ENCODE peak calls at places on chromosomes 6 and 20, in seven cellular contexts. One of them, this sample, is unnamed.

GRCh38 chr6:104705095-104705707 is 154.5 kb downstream of the HACE1 start:
- DNase-seq in GM12878: no peak
- DNase-seq in K562: peak
- DNase-seq in IMR-90: peak
- DNase-seq in endothelial cell of umbilical vein: peak
- DNase-seq in HepG2: no peak
- DNase-seq in H1: no peak
- DNase-seq in this sample: no peak

GRCh38 chr20:9498322-9498721 is 16.1 kb upstream of the LAMP5 start:
- DNase-seq in GM12878: no peak
- DNase-seq in K562: no peak
- DNase-seq in IMR-90: peak
- DNase-seq in endothelial cell of umbilical vein: no peak
- DNase-seq in HepG2: no peak
- DNase-seq in H1: no peak
- DNase-seq in this sample: no peak

GRCh38 chr6:53035549-53036213 is 29.5 kb upstream of the FBXO9 start:
- DNase-seq in GM12878: no peak
- DNase-seq in K562: no peak
- DNase-seq in IMR-90: peak
- DNase-seq in endothelial cell of umbilical vein: peak
- DNase-seq in HepG2: no peak
- DNase-seq in H1: no peak
- DNase-seq in this sample: no peak

GRCh38 chr6:46555129-46555528 is 63.9 kb upstream of the RCAN2 start:
- DNase-seq in GM12878: no peak
- DNase-seq in K562: no peak
- DNase-seq in IMR-90: no peak
- DNase-seq in endothelial cell of umbilical vein: no peak
- DNase-seq in HepG2: no peak
- DNase-seq in H1: no peak
- DNase-seq in this sample: no peak

GRCh38 chr6:141848029-141848890 is 284.5 kb upstream of the GJE1 start:
- DNase-seq in GM12878: no peak
- DNase-seq in K562: no peak
- DNase-seq in IMR-90: peak
- DNase-seq in endothelial cell of umbilical vein: no peak
- DNase-seq in HepG2: no peak
- DNase-seq in H1: no peak
- DNase-seq in this sample: no peak

GRCh38 chr6:162602759-162603158 is 124.8 kb downstream of the PRKN start:
- DNase-seq in GM12878: no peak
- DNase-seq in K562: no peak
- DNase-seq in IMR-90: no peak
- DNase-seq in endothelial cell of umbilical vein: no peak
- DNase-seq in HepG2: no peak
- DNase-seq in H1: no peak
- DNase-seq in this sample: no peak

GRCh38 chr20:62352402-62353288 is 14.5 kb downstream of the LAMA5 start:
- DNase-seq in GM12878: no peak
- DNase-seq in K562: no peak
- DNase-seq in IMR-90: no peak
- DNase-seq in endothelial cell of umbilical vein: no peak
- DNase-seq in HepG2: no peak
- DNase-seq in H1: no peak
- DNase-seq in this sample: no peak

GRCh38 chr6:72403413-72403812 is 218.5 kb upstream of the KCNQ5 start:
- DNase-seq in GM12878: no peak
- DNase-seq in K562: no peak
- DNase-seq in IMR-90: no peak
- DNase-seq in endothelial cell of umbilical vein: no peak
- DNase-seq in HepG2: no peak
- DNase-seq in H1: no peak
- DNase-seq in this sample: no peak

GRCh38 chr20:21053002-21053762 is 53.0 kb downstream of the LINC00237 start:
- DNase-seq in GM12878: no peak
- DNase-seq in K562: no peak
- DNase-seq in IMR-90: no peak
- DNase-seq in endothelial cell of umbilical vein: no peak
- DNase-seq in HepG2: peak
- DNase-seq in H1: no peak
- DNase-seq in this sample: no peak
- H3K9ac ChIP-seq in GM12878: no peak
- H3K9ac ChIP-seq in K562: no peak
- H3K9ac ChIP-seq in IMR-90: no peak
- H3K9ac ChIP-seq in endothelial cell of umbilical vein: no peak
- H3K9ac ChIP-seq in HepG2: peak
- H3K9ac ChIP-seq in H1: no peak
- H3K9ac ChIP-seq in this sample: no peak

GRCh38 chr6:13277231-13277630 is 51.1 kb downstream of the TBC1D7 start:
- DNase-seq in GM12878: no peak
- DNase-seq in K562: no peak
- DNase-seq in IMR-90: no peak
- DNase-seq in endothelial cell of umbilical vein: no peak
- DNase-seq in HepG2: no peak
- DNase-seq in H1: no peak
- DNase-seq in this sample: no peak

GRCh38 chr6:13278991-13279390 is 49.3 kb downstream of the TBC1D7 start:
- DNase-seq in GM12878: no peak
- DNase-seq in K562: no peak
- DNase-seq in IMR-90: peak
- DNase-seq in endothelial cell of umbilical vein: no peak
- DNase-seq in HepG2: no peak
- DNase-seq in H1: no peak
- DNase-seq in this sample: no peak

GRCh38 chr6:13280253-13280652 is 48.1 kb downstream of the TBC1D7 start:
- DNase-seq in GM12878: no peak
- DNase-seq in K562: no peak
- DNase-seq in IMR-90: no peak
- DNase-seq in endothelial cell of umbilical vein: no peak
- DNase-seq in HepG2: no peak
- DNase-seq in H1: no peak
- DNase-seq in this sample: no peak

GRCh38 chr6:13275435-13275989 is 52.8 kb downstream of the TBC1D7 start:
- DNase-seq in GM12878: no peak
- DNase-seq in K562: peak
- DNase-seq in IMR-90: no peak
- DNase-seq in endothelial cell of umbilical vein: no peak
- DNase-seq in HepG2: no peak
- DNase-seq in H1: no peak
- DNase-seq in this sample: no peak

GRCh38 chr6:13278184-13278583 is 50.2 kb downstream of the TBC1D7 start:
- DNase-seq in GM12878: no peak
- DNase-seq in K562: no peak
- DNase-seq in IMR-90: no peak
- DNase-seq in endothelial cell of umbilical vein: no peak
- DNase-seq in HepG2: no peak
- DNase-seq in H1: peak
- DNase-seq in this sample: no peak
- TF ChIP-seq CTCF in GM12878: peak
- TF ChIP-seq CTCF in K562: peak
- TF ChIP-seq CTCF in IMR-90: no peak
- TF ChIP-seq CTCF in endothelial cell of umbilical vein: no peak
- TF ChIP-seq CTCF in HepG2: peak
- TF ChIP-seq CTCF in H1: peak
- TF ChIP-seq CTCF in this sample: peak

GRCh38 chr6:169371344-169372144 is 117.9 kb upstream of the THBS2 start:
- DNase-seq in GM12878: no peak
- DNase-seq in K562: no peak
- DNase-seq in IMR-90: peak
- DNase-seq in endothelial cell of umbilical vein: no peak
- DNase-seq in HepG2: peak
- DNase-seq in H1: no peak
- DNase-seq in this sample: peak
- TF ChIP-seq POLR2A in GM12878: no peak
- TF ChIP-seq POLR2A in K562: no peak
- TF ChIP-seq POLR2A in IMR-90: no peak
- TF ChIP-seq POLR2A in endothelial cell of umbilical vein: no peak
- TF ChIP-seq POLR2A in HepG2: no peak
- TF ChIP-seq POLR2A in H1: no peak
- TF ChIP-seq POLR2A in this sample: no peak

DNA sequence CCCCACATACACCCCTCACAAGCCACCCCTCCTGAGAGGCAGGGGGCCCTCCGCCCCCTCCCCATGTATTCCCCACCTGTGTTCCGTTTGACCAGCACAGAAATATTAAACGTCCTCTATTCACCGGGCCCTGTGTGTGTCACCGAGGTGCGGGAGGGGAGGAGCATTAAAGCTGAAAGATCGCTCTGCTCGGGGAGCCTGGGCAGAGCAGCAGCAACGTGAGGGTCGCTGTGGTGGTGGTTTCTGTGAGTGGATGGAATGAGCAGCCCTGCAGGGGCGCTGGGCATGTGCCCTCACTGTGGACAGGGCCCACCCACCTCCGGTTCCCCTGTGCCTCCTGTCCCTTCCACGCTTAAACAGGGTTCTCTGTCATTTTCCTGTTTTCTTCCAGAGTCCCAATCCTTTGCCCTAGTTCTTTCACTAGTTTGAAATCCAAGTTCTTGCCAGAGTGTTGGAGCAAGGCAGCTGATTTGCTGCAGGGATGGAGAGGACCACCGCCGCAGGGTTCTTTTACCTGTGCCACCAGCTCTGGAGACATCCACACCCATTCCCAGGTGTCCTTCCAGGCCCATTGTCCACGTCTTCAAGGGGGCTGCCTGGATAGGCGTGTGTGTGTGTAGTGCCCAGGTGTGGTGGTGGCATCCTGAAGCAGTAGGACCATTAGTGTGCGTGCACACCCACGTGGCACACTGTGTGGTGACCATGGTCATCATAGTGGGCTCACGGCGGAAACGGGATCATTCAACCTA is 37.6 kb upstream of the MDFI start:
- DNase-seq in GM12878: no peak
- DNase-seq in K562: no peak
- DNase-seq in IMR-90: no peak
- DNase-seq in endothelial cell of umbilical vein: no peak
- DNase-seq in HepG2: no peak
- DNase-seq in H1: no peak
- DNase-seq in this sample: no peak
- H3K9ac ChIP-seq in GM12878: no peak
- H3K9ac ChIP-seq in K562: peak
- H3K9ac ChIP-seq in IMR-90: no peak
- H3K9ac ChIP-seq in endothelial cell of umbilical vein: no peak
- H3K9ac ChIP-seq in HepG2: no peak
- H3K9ac ChIP-seq in H1: no peak
- H3K9ac ChIP-seq in this sample: no peak

DNA sequence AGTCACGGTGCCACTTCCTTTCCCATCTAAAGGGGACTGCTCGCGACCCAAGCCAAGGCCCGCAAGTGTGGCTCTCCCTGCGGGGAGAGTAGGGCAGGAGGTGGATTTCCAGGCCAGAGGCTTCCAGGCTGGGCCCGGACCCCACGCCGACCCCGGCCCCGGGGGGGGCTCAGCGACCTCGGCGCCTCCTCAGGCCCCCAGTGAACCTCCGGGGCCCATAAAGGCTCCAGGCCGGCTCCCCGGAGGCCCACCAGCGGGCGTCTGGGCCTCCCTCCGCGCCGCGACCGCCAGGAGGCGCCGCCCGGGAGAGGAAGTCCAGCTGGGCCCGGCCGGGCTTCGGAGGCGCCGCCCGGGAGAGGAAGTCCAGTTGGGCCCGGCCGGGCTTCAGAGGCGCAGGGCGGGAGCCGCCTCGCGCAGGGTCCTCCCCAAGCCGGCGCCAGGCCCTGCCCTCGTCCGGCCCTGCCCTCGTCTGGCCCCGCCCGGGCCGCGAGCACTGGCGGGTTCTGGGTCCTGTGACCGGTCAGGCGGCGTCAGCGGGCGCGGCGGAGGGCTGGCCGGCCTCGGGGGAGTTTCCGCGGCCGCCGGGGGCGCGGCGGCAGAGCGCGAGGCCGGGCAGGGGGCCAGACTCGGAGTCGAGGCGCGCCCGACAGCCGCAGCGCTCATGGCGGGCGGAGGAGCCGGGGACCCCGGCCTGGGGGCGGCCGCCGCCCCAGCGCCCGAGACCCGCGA is at the start of gene RAB32:
- DNase-seq in GM12878: no peak
- DNase-seq in K562: peak
- DNase-seq in IMR-90: peak
- DNase-seq in endothelial cell of umbilical vein: peak
- DNase-seq in HepG2: peak
- DNase-seq in H1: peak
- DNase-seq in this sample: no peak
- TF ChIP-seq CTCF in GM12878: peak
- TF ChIP-seq CTCF in K562: peak
- TF ChIP-seq CTCF in IMR-90: peak
- TF ChIP-seq CTCF in endothelial cell of umbilical vein: peak
- TF ChIP-seq CTCF in HepG2: peak
- TF ChIP-seq CTCF in H1: peak
- TF ChIP-seq CTCF in this sample: no peak

DNA sequence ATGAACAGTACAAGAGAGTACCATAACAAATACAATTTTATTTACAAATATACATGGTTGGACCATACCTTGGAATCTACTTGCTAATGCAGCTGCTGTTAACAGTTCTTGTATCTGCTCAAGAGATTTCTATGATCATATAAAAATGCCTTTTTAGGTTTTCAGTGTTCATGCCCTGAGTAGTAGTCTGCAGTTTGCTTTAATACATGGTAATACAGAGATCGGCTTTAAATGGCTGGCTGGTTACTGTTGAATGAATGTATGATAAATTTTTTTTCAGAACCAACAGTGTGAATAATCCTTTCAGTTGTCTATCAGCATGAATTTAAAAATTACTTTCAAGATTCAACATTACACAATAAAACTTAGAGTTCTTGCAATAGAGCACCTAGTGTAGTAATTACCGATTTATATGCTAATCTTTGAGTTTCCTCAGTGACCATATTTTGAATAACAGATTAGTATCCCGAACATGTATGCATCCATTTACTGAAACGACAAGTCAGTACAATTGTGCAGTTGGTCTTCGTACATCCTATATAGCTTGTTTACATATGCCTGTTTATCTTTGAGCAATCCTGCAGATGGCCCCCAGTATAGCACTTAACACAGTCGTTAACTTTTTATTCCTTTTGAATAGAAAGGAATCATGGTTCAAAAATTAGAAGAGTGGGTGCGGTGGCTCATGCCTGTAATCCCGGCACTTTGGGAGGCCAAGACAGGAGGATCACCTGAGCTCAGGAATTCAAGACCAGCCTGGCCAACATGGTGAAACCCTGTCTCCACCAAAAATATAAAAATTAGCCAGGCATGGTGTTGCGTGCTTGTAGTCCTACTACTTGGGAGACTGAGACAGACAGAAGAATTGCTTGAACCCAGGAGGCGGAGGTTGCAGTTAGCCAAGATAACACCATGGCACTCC is 6.4 kb downstream of the SRSF6 start:
- DNase-seq in GM12878: no peak
- DNase-seq in K562: no peak
- DNase-seq in IMR-90: no peak
- DNase-seq in endothelial cell of umbilical vein: no peak
- DNase-seq in HepG2: no peak
- DNase-seq in H1: no peak
- DNase-seq in this sample: no peak
- TF ChIP-seq POLR2A in GM12878: no peak
- TF ChIP-seq POLR2A in K562: peak
- TF ChIP-seq POLR2A in IMR-90: peak
- TF ChIP-seq POLR2A in endothelial cell of umbilical vein: no peak
- TF ChIP-seq POLR2A in HepG2: peak
- TF ChIP-seq POLR2A in H1: no peak
- TF ChIP-seq POLR2A in this sample: no peak

GRCh38 chr20:20010639-20011500 is 6.3 kb upstream of the NAA20 start:
- DNase-seq in GM12878: no peak
- DNase-seq in K562: no peak
- DNase-seq in IMR-90: peak
- DNase-seq in endothelial cell of umbilical vein: peak
- DNase-seq in HepG2: peak
- DNase-seq in H1: no peak
- DNase-seq in this sample: no peak
- H3K9ac ChIP-seq in GM12878: no peak
- H3K9ac ChIP-seq in K562: no peak
- H3K9ac ChIP-seq in IMR-90: peak
- H3K9ac ChIP-seq in endothelial cell of umbilical vein: no peak
- H3K9ac ChIP-seq in HepG2: peak
- H3K9ac ChIP-seq in H1: no peak
- H3K9ac ChIP-seq in this sample: no peak